ENCODE peak calls at places on chromosomes 1 and 21, in four cellular contexts. N, G, I and V are unnamed samples.
A peak's percentile ranks its signal among the peaks of the same experiment; 100 is the strongest.

GRCh38 chr1:13788795-13789194 is 88.8 kb downstream of the PRDM2 start:
- DNase-seq in N (no peak), G (no peak), I (no peak), V (no peak)

GRCh38 chr1:174872615-174873058 is 127.1 kb upstream of the CACYBP start:
- DNase-seq in N (no peak), G (no peak), I (peak; percentile 78), V (no peak)

GRCh38 chr1:153682730-153683129 is 4.2 kb downstream of the NPR1 start:
- DNase-seq in N (no peak), G (no peak), I (no peak), V (no peak)

GRCh38 chr1:30852026-30852425 is 56.5 kb downstream of the SDC3 start:
- DNase-seq in N (no peak), G (no peak), I (no peak), V (no peak)

GRCh38 chr1:202365092-202365815 is 16.8 kb downstream of the PPP1R12B start:
- DNase-seq in N (no peak), G (no peak), I (no peak), V (no peak)

GRCh38 chr1:89274431-89274857 is 1.8 kb upstream of the GBP5 start:
- DNase-seq in N (no peak), G (no peak), I (no peak), V (no peak)

GRCh38 chr1:149849246-149849946 is 50.0 kb upstream of the BOLA1 start:
- DNase-seq in N (no peak), G (no peak), I (no peak), V (no peak)

GRCh38 chr1:151416231-151416630 is 16.9 kb downstream of the PSMB4 start:
- DNase-seq in N (no peak), G (no peak), I (no peak), V (no peak)

GRCh38 chr1:235073331-235073967 is 55.2 kb downstream of the TOMM20 start:
- DNase-seq in N (no peak), G (no peak), I (no peak), V (no peak)

GRCh38 chr21:39004776-39005605 is 178.3 kb downstream of the PSMG1 start:
- DNase-seq in N (peak; percentile 67), G (no peak), I (peak; percentile 25), V (no peak)

GRCh38 chr1:39117985-39118384 is 86.5 kb upstream of the MACF1 start:
- DNase-seq in N (no peak), G (no peak), I (no peak), V (no peak)

GRCh38 chr1:39105061-39105840 is 79.1 kb downstream of the NDUFS5 start:
- DNase-seq in N (no peak), G (no peak), I (peak; percentile 87), V (peak; percentile 56)

DNA sequence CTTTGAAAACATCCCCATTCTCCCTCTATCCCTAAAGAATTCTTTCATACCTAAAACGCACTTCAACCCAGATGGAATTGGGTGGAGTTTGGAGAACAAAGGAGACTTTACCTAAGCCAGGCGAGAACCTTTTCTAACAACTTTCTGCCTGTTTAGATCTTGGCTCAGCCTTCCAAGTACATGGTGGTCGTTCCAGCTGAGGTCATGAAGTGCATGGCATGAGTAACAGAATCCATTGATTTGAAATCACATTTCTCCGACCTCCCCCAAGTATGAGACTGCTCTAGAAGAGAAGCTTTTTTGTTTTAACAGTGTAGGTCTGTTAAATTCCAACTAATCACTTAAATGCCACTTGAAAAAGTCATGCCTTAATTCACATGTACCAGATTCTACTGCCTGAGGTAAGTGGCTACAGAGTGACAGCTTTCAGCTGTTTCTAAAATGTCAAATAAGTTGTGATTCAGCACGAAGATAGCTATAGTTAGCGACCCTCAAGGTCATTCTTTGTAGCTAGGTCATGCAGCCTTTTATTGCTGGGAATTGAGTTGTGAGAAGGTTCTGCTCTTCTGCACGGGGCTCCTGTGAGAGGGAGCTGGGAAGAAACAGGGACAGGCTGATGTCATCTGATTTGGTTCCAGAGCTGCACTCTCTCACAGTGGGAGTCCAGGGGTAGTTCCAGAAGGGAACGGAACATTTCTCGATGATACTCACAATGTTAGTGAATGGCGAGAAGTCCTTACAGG is 112.6 kb downstream of the VPS13D start:
- DNase-seq in N (no peak), G (no peak), I (no peak), V (no peak)
- TF ChIP-seq SPI1 in N (no peak), G (no peak), I (no peak), V (no peak)

GRCh38 chr1:154711416-154711815 is 103.4 kb upstream of the ADAR start:
- DNase-seq in N (no peak), G (no peak), I (no peak), V (no peak)
- TF ChIP-seq SPI1 in N (no peak), G (no peak), I (no peak), V (no peak)

GRCh38 chr1:166977951-166978350 is 2.6 kb upstream of the ILDR2 start:
- DNase-seq in N (no peak), G (no peak), I (no peak), V (no peak)

GRCh38 chr1:166972827-166973226 is 2.5 kb downstream of the ILDR2 start:
- DNase-seq in N (no peak), G (no peak), I (no peak), V (no peak)

GRCh38 chr1:166974647-166975345 is 544 bp downstream of the ILDR2 start:
- DNase-seq in N (no peak), G (no peak), I (no peak), V (no peak)

GRCh38 chr1:166978795-166979194 is 3.5 kb upstream of the ILDR2 start:
- DNase-seq in N (no peak), G (no peak), I (no peak), V (no peak)

GRCh38 chr1:166975361-166976129 is at the start of gene ILDR2:
- DNase-seq in N (peak; percentile 30), G (no peak), I (peak; percentile 70), V (peak; percentile 61)
- TF ChIP-seq SPI1 in N (no peak), G (no peak), I (no peak), V (no peak)

DNA sequence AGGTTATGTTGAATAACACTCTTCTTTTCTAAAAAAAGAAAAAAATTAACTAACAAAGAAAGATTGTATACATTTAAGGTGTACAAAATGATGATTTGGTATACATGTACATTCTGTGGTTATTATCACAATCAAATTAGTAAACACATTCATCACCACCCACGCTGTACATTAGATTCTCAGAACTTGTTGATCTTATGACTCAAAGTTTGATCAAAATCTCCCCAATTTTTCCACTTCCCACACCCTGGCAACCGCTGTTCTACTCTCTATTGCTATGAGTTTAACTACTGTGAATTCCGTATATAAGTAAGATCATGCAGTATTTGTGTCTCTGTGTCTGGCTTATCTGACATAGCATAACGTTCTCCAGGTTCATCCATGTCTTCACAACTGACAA is 469.5 kb upstream of the CHRM3 start:
- DNase-seq in N (no peak), G (no peak), I (no peak), V (no peak)
- TF ChIP-seq SPI1 in N (no peak), G (no peak), I (no peak), V (no peak)

GRCh38 chr1:36150296-36151132 is 1.2 kb upstream of the TRAPPC3 start:
- DNase-seq in N (peak; percentile 70), G (no peak), I (peak; percentile 91), V (peak; percentile 58)
- TF ChIP-seq SPI1 in N (peak; percentile 66), G (no peak), I (no peak), V (peak; percentile 47)

DNA sequence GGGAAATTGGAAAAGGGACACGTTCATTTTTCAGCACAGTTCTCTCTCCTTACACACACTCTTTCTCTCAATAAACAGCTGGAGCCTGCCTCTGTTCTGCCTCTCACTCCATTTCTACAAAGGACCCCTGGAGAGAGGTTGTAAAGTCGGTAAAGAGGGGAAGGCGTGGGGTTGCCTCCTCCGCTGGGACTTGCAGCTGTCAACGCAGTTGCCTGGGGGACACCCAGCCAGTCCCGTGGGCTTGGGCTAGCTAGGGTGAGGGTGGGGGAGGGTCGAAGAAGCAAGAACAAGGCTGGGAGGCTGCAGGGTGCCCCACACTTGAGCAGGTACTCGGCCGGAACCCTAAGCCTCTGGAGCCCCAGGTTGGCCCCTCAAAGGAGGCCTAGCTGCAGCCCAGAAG is 27.6 kb downstream of the C1orf216 start:
- DNase-seq in N (no peak), G (no peak), I (no peak), V (no peak)
- TF ChIP-seq SPI1 in N (no peak), G (no peak), I (no peak), V (no peak)

GRCh38 chr1:225772848-225773247 is 4.8 kb upstream of the SRP9 start:
- DNase-seq in N (no peak), G (no peak), I (no peak), V (no peak)
- TF ChIP-seq SPI1 in N (no peak), G (no peak), I (peak; percentile 2), V (no peak)